ENCODE peak calls at places on chromosome 21, in ten cellular contexts. J is CD4-positive, alpha-beta T cell; I is HT1080; D is COR-L47; T is activated naive CD8-positive, alpha-beta T cell treated with anti-CD3 and anti-CD28 coated beads for 36 hours; S is epithelial cell of proximal tubule; M is activated T-cell treated with anti-CD3 and anti-CD28 coated beads, Interleukin-2, amount 50 U/mL, for 72 hours; K is AG04449; G is cardiac fibroblast; N is Daoy. E is an unnamed sample.

GRCh38 chr21:32768530-32768929 is 3.0 kb downstream of the PAXBP1 start:
- DNase-seq in S (no peak), I (no peak), J (no peak), M (no peak), N (no peak), D (no peak), K (no peak), G (no peak), T (no peak), E (no peak)

GRCh38 chr21:42001781-42002180 is 8.4 kb downstream of the ZBTB21 start:
- DNase-seq in I (no peak), N (no peak), S (no peak), M (no peak), J (no peak), K (no peak), T (no peak), G (no peak), D (no peak), E (no peak)

GRCh38 chr21:10521091-10521598 is at the start of gene TPTE:
- DNase-seq in I (no peak), J (no peak), D (no peak), G (no peak), K (no peak), N (peak), M (peak), T (no peak), S (no peak), E (no peak)

GRCh38 chr21:41326414-41327080 is 9.9 kb downstream of the FAM3B start:
- DNase-seq in M (no peak), T (no peak), S (no peak), N (no peak), G (no peak), K (no peak), J (no peak), I (no peak), D (no peak), E (no peak)

GRCh38 chr21:33691945-33692594 is 49.8 kb downstream of the ITSN1 start:
- DNase-seq in I (no peak), M (no peak), S (no peak), K (no peak), N (no peak), T (no peak), J (no peak), G (no peak), D (no peak), E (no peak)

GRCh38 chr21:41066086-41066938 is 101.6 kb upstream of the BACE2 start:
- DNase-seq in K (no peak), S (no peak), J (no peak), T (no peak), N (no peak), G (no peak), I (no peak), M (no peak), D (no peak), E (no peak)

GRCh38 chr21:36330904-36331303 is 10.9 kb downstream of the MORC3 start:
- DNase-seq in M (peak), D (peak), S (no peak), J (peak), I (peak), K (no peak), T (peak), G (peak), N (peak), E (no peak)

GRCh38 chr21:36630485-36631206 is 68.3 kb upstream of the SIM2 start:
- DNase-seq in J (peak), I (no peak), T (peak), D (peak), S (no peak), M (peak), K (no peak), N (peak), G (peak), E (no peak)

GRCh38 chr21:43723648-43724047 is 4.7 kb downstream of the PDXK start:
- DNase-seq in S (no peak), D (no peak), N (no peak), G (no peak), T (no peak), M (no peak), J (no peak), K (no peak), I (no peak), E (no peak)

GRCh38 chr21:33259995-33260394 is 6.2 kb upstream of the IL10RB start:
- DNase-seq in M (no peak), G (no peak), D (no peak), K (no peak), N (no peak), T (no peak), S (no peak), I (no peak), J (no peak), E (no peak)

GRCh38 chr21:39938086-39938611 is 70.9 kb downstream of the PCP4 start:
- DNase-seq in G (no peak), D (peak), K (no peak), T (no peak), M (no peak), J (no peak), S (no peak), I (no peak), N (no peak), E (no peak)

GRCh38 chr21:43021191-43021590 is 46.8 kb downstream of the PKNOX1 start:
- DNase-seq in I (no peak), T (no peak), D (no peak), K (no peak), J (no peak), G (no peak), S (no peak), M (no peak), N (no peak), E (no peak)

GRCh38 chr21:32065654-32066053 is 192.8 kb downstream of the HUNK start:
- DNase-seq in S (no peak), T (no peak), I (no peak), G (no peak), J (no peak), M (no peak), N (no peak), K (no peak), D (no peak), E (no peak)

GRCh38 chr21:45306832-45307571 is 19.3 kb upstream of the POFUT2 start:
- DNase-seq in D (no peak), M (no peak), S (no peak), K (no peak), T (no peak), G (peak), I (no peak), N (no peak), J (no peak), E (peak)

GRCh38 chr21:14235101-14235500 is 19.1 kb downstream of the RBM11 start:
- DNase-seq in D (no peak), I (no peak), K (no peak), T (no peak), J (no peak), N (no peak), G (no peak), S (no peak), M (no peak), E (no peak)

E was measured in chondrocyte.